ENCODE peak calls at places on chromosomes 12 and 14, in seven cellular contexts. E, R, D, O, Q, Z and U are unnamed samples.
A peak's percentile ranks its signal among the peaks of the same experiment; 100 is the strongest.

GRCh38 chr14:95291859-95292542 is 27.7 kb downstream of the CLMN start:
- DNase-seq in O (peak; percentile 11), Z (peak; percentile 59), R (peak; percentile 75), D (peak; percentile 55), Q (no peak), E (no peak), U (no peak)

GRCh38 chr14:101585211-101585610 is 23.9 kb downstream of the DIO3 start:
- DNase-seq in Q (no peak), R (no peak), O (no peak), Z (no peak), E (no peak), D (no peak), U (no peak)

GRCh38 chr14:104657114-104657524 is 32.3 kb upstream of the INF2 start:
- DNase-seq in E (no peak), Q (no peak), D (no peak), R (no peak), O (no peak), Z (no peak), U (no peak)

GRCh38 chr14:69773571-69774276 is 6.8 kb downstream of the SRSF5 start:
- DNase-seq in E (no peak), O (no peak), Q (no peak), D (no peak), Z (no peak), R (no peak), U (no peak)

GRCh38 chr14:63237791-63238190 is 33.5 kb downstream of the RHOJ start:
- DNase-seq in D (no peak), Q (no peak), R (no peak), Z (no peak), O (no peak), E (no peak), U (peak; percentile 70)

GRCh38 chr14:29465095-29465494 is 462.6 kb downstream of the PRKD1 start:
- DNase-seq in R (no peak), O (no peak), D (no peak), Z (peak; percentile 11), Q (no peak), E (no peak), U (no peak)

GRCh38 chr12:111178194-111179081 is 190.5 kb downstream of the PHETA1 start:
- DNase-seq in Z (peak; percentile 6), Q (no peak), D (no peak), R (no peak), O (no peak), E (no peak), U (no peak)

GRCh38 chr14:69069020-69069421 is 83.9 kb downstream of the DCAF5 start:
- DNase-seq in O (peak; percentile 84), Z (peak; percentile 82), D (peak; percentile 92), Q (no peak), E (no peak), R (no peak), U (peak; percentile 47)

GRCh38 chr12:39224971-39225370 is 217.9 kb downstream of the KIF21A start:
- DNase-seq in R (no peak), E (no peak), Z (no peak), O (no peak), D (no peak), Q (no peak), U (no peak)

GRCh38 chr14:91253795-91254323 is 9.4 kb upstream of the GPR68 start:
- DNase-seq in Q (no peak), Z (no peak), D (no peak), R (no peak), O (no peak), E (no peak), U (no peak)

GRCh38 chr12:83971781-83972180 is 940.8 kb downstream of the SLC6A15 start:
- DNase-seq in O (no peak), R (no peak), Z (peak; percentile 5), E (no peak), Q (no peak), D (peak; percentile 25), U (no peak)

GRCh38 chr12:91377456-91377855 is 194.8 kb upstream of the DCN start:
- DNase-seq in D (peak; percentile 29), Q (no peak), Z (no peak), E (no peak), O (peak; percentile 78), R (no peak), U (no peak)

DNA sequence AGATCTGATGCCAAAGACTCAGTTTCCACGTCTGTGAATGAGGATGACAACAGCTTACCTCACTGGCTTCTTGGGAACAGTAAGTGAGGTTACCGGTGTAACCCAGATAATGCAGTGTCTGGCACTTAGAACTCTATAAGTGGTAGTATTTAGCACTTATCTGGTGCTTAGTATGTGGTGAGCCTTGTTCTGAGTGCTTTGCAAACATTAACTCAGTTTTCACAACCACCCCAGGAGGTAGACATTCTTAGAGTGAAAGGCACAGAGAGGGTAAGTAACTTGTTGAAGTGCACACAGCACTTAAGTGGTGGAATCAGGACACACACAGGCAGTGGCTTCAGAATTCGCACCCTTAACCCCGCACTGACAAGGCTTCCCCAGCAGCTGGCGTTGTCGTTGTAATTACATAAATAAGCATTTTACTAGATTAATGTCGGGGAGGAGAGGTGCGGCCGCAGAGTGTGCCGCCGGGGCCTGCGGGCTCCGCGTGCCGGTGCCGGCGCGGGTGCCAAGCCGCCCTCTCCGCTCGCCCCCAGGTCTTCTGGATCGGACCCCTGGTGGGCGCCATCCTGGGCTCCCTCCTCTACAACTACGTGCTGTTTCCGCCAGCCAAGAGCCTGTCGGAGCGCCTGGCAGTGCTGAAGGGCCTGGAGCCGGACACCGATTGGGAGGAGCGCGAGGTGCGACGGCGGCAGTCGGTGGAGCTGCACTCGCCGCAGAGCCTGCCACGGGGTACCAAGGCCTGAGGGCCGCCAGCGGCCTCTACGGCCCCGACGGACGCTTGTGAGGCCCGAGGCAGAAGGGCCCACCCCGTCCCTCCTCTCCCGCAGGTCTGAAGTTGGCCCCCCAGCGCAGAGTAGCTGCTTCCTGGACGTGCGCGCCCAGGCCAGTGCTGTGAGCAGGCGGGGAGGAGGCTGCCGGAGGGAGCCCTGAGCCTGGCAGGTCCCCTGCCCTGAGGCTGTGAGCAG is 4.6 kb downstream of the AQP2 start:
- DNase-seq in D (peak; percentile 48), O (no peak), R (no peak), Z (no peak), E (no peak), Q (no peak), U (peak; percentile 65)
- H3K9ac ChIP-seq in D (no peak overlapping the region), O (no peak overlapping the region), R (no peak overlapping the region), Z (no peak overlapping the region), E (no peak overlapping the region), Q (no peak overlapping the region), U (no peak overlapping the region)

DNA sequence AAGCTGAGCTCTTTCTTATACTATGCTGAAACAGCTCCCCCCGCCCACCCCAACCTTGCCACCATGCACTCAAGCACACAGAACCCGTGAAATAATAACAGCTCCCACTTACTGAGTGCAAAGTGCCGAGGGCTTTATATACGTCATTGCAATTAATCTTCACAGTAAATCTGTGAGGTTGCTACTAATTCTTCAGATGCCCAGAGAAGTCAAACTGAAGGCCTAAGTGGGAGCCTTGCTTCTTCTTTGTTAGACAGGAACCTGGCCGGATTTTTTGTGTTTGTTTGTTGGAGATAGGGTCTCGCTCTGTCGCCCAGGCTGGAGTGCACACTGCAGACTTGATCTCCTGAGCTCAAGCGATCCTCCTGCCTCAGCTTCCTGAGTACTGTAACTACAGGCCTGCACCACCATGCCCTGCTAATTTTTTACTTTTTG is 34.0 kb downstream of the VCPKMT start:
- DNase-seq in R (no peak), Q (no peak), E (no peak), D (no peak), O (no peak), Z (no peak), U (no peak)
- H3K9ac ChIP-seq in R (peak overlapping the region; percentile 92), Q (peak overlapping the region; percentile 81), E (no peak overlapping the region), D (no peak overlapping the region), O (no peak overlapping the region), Z (no peak overlapping the region), U (no peak overlapping the region)

DNA sequence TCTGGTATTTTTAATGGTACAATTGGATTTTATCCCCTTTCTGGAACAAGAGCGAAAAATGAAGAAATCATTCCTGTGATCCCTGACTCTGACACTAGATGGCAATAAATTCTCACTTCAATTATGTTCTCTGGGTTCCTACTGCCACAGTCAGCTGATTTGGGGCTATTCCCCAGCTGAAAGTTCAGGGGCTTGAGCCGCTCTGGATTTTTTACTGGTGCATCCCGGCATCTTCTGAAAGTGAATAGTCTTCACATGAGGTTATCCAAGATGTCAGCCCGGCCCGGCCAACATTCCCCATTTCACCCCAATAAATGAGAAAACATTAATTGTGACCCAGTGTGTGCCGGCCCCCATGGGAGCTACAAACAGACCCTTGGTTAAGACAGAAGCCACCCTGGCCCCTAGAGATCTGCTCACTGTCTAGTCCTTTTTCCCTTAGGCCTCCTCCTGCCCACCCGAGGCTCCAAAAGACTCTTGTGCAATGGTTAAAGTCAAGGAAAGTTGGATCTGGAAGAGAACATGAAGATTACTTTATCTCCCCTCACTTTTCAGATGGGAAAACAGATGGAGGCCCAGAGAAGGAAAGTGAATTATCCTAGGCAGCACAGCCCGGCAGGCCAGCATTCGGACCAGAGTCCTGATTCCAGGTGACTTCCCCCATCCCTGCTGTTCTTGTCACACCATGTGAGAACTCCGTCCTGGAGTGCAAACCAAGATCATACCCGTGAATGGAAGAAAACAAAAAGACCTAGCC is 20.8 kb downstream of the CKAP4 start:
- DNase-seq in Z (peak; percentile 74), Q (no peak), D (peak; percentile 79), R (peak; percentile 71), E (peak; percentile 72), O (peak; percentile 84), U (peak; percentile 69)
- H3K9ac ChIP-seq in Z (no peak overlapping the region), Q (no peak overlapping the region), D (peak overlapping the region; percentile 45), R (peak overlapping the region; percentile 62), E (no peak overlapping the region), O (peak overlapping the region; percentile 39), U (no peak overlapping the region)

GRCh38 chr14:72888202-72888601 is 5.7 kb downstream of the DPF3 start:
- DNase-seq in Q (no peak), O (no peak), Z (no peak), R (no peak), E (no peak), D (no peak), U (no peak)
- H3K9ac ChIP-seq in Q (no peak overlapping the region), O (no peak overlapping the region), Z (no peak overlapping the region), R (no peak overlapping the region), E (no peak overlapping the region), D (no peak overlapping the region), U (no peak overlapping the region)